ENCODE peak calls at places on chromosomes 1 and 21, in five cellular contexts. One of them, this sample, is unnamed.

GRCh38 chr1:198155253-198155652 is 1.5 kb upstream of the NEK7 start:
- DNase-seq in upper lobe of left lung: no peak
- DNase-seq in transverse colon: no peak
- DNase-seq in HL-60: no peak
- DNase-seq in stomach: no peak
- DNase-seq in this sample: no peak

GRCh38 chr1:241695454-241696171 is 43.5 kb downstream of the WDR64 start:
- DNase-seq in stomach: no peak
- DNase-seq in HL-60: no peak
- DNase-seq in transverse colon: no peak
- DNase-seq in upper lobe of left lung: no peak
- DNase-seq in this sample: no peak

GRCh38 chr21:25887646-25888321 is 153.0 kb downstream of the GABPA start:
- DNase-seq in transverse colon: peak; percentile 71
- DNase-seq in stomach: no peak
- DNase-seq in HL-60: no peak
- DNase-seq in upper lobe of left lung: no peak
- DNase-seq in this sample: no peak

GRCh38 chr1:166080277-166080964 is 86.4 kb downstream of the FAM78B start:
- DNase-seq in HL-60: no peak
- DNase-seq in upper lobe of left lung: no peak
- DNase-seq in stomach: no peak
- DNase-seq in transverse colon: no peak
- DNase-seq in this sample: no peak

GRCh38 chr1:92961131-92961895 is at the start of gene DIPK1A:
- DNase-seq in transverse colon: peak; percentile 82
- DNase-seq in stomach: peak; percentile 81
- DNase-seq in HL-60: peak; percentile 19
- DNase-seq in upper lobe of left lung: peak; percentile 74
- DNase-seq in this sample: peak; percentile 96

GRCh38 chr1:227756172-227756959 is 21.1 kb downstream of the SNAP47 start:
- DNase-seq in upper lobe of left lung: no peak
- DNase-seq in HL-60: no peak
- DNase-seq in transverse colon: peak; percentile 33
- DNase-seq in stomach: no peak
- DNase-seq in this sample: no peak

GRCh38 chr1:78177708-78178270 is 132.0 kb downstream of the GIPC2 start:
- DNase-seq in transverse colon: no peak
- DNase-seq in stomach: no peak
- DNase-seq in HL-60: no peak
- DNase-seq in upper lobe of left lung: no peak
- DNase-seq in this sample: no peak

GRCh38 chr1:114668784-114669561 is 876 bp downstream of the DENND2C start:
- DNase-seq in stomach: no peak
- DNase-seq in HL-60: no peak
- DNase-seq in transverse colon: no peak
- DNase-seq in upper lobe of left lung: no peak
- DNase-seq in this sample: no peak

GRCh38 chr1:82775402-82776000 is 974.8 kb downstream of the ADGRL2 start:
- DNase-seq in upper lobe of left lung: no peak
- DNase-seq in HL-60: no peak
- DNase-seq in transverse colon: peak; percentile 9
- DNase-seq in stomach: no peak
- DNase-seq in this sample: no peak

GRCh38 chr1:29835486-29836273 is 599.4 kb downstream of the PTPRU start:
- DNase-seq in HL-60: no peak
- DNase-seq in stomach: no peak
- DNase-seq in transverse colon: no peak
- DNase-seq in upper lobe of left lung: no peak
- DNase-seq in this sample: peak; percentile 51

GRCh38 chr1:118905671-118906070 is 82.5 kb downstream of the TBX15 start:
- DNase-seq in stomach: no peak
- DNase-seq in HL-60: no peak
- DNase-seq in transverse colon: no peak
- DNase-seq in upper lobe of left lung: no peak
- DNase-seq in this sample: no peak

GRCh38 chr1:86468501-86468977 is at the start of gene CLCA1:
- DNase-seq in upper lobe of left lung: no peak
- DNase-seq in HL-60: no peak
- DNase-seq in stomach: no peak
- DNase-seq in transverse colon: no peak
- DNase-seq in this sample: no peak

GRCh38 chr1:182984621-182985020 is 31.7 kb upstream of the SHCBP1L start:
- DNase-seq in upper lobe of left lung: no peak
- DNase-seq in stomach: no peak
- DNase-seq in HL-60: no peak
- DNase-seq in transverse colon: no peak
- DNase-seq in this sample: no peak

GRCh38 chr21:29208666-29209059 is 78.2 kb downstream of the MAP3K7CL start:
- DNase-seq in transverse colon: no peak
- DNase-seq in stomach: no peak
- DNase-seq in HL-60: no peak
- DNase-seq in upper lobe of left lung: no peak
- DNase-seq in this sample: no peak

GRCh38 chr1:54950361-54951163 is 29.9 kb upstream of the TMEM61 start:
- DNase-seq in upper lobe of left lung: peak; percentile 68
- DNase-seq in stomach: peak; percentile 83
- DNase-seq in HL-60: peak; percentile 70
- DNase-seq in transverse colon: peak; percentile 80
- DNase-seq in this sample: peak; percentile 76

GRCh38 chr1:220521755-220522154 is 6.2 kb upstream of the MARK1 start:
- DNase-seq in transverse colon: no peak
- DNase-seq in stomach: no peak
- DNase-seq in upper lobe of left lung: no peak
- DNase-seq in HL-60: no peak
- DNase-seq in this sample: no peak

GRCh38 chr1:154627247-154628121 is 19.5 kb upstream of the ADAR start:
- DNase-seq in transverse colon: peak; percentile 94
- DNase-seq in stomach: peak; percentile 92
- DNase-seq in upper lobe of left lung: peak; percentile 87
- DNase-seq in HL-60: peak; percentile 92
- DNase-seq in this sample: peak; percentile 94

GRCh38 chr1:215895893-215896292 is 328.8 kb downstream of the KCTD3 start:
- DNase-seq in upper lobe of left lung: no peak
- DNase-seq in HL-60: no peak
- DNase-seq in transverse colon: no peak
- DNase-seq in stomach: no peak
- DNase-seq in this sample: no peak

GRCh38 chr1:75615664-75616435 is 4.9 kb upstream of the SLC44A5 start:
- DNase-seq in upper lobe of left lung: no peak
- DNase-seq in transverse colon: peak; percentile 6
- DNase-seq in stomach: peak; percentile 28
- DNase-seq in HL-60: no peak
- DNase-seq in this sample: peak; percentile 79

GRCh38 chr1:41537788-41538351 is 53.4 kb upstream of the EDN2 start:
- DNase-seq in upper lobe of left lung: peak; percentile 50
- DNase-seq in transverse colon: peak; percentile 58
- DNase-seq in HL-60: no peak
- DNase-seq in stomach: peak; percentile 59
- DNase-seq in this sample: peak; percentile 53

GRCh38 chr1:73100216-73100615 is 817.9 kb upstream of the NEGR1 start:
- DNase-seq in upper lobe of left lung: no peak
- DNase-seq in stomach: no peak
- DNase-seq in HL-60: no peak
- DNase-seq in transverse colon: no peak
- DNase-seq in this sample: no peak

GRCh38 chr21:45551316-45551715 is 9.1 kb upstream of the SLC19A1 start:
- DNase-seq in stomach: no peak
- DNase-seq in transverse colon: no peak
- DNase-seq in HL-60: peak; percentile 47
- DNase-seq in upper lobe of left lung: peak; percentile 46
- DNase-seq in this sample: peak; percentile 53
- H3K27ac ChIP-seq in stomach: peak overlapping the region; percentile 84
- H3K27ac ChIP-seq in transverse colon: peak overlapping the region; percentile 50
- H3K27ac ChIP-seq in HL-60: peak overlapping the region; percentile 92
- H3K27ac ChIP-seq in upper lobe of left lung: peak overlapping the region; percentile 77
- H3K27ac ChIP-seq in this sample: peak overlapping the region; percentile 95

GRCh38 chr1:48262001-48262400 is 39.5 kb downstream of the SLC5A9 start:
- DNase-seq in stomach: no peak
- DNase-seq in HL-60: no peak
- DNase-seq in upper lobe of left lung: no peak
- DNase-seq in transverse colon: no peak
- DNase-seq in this sample: no peak
- TF ChIP-seq POLR2AphosphoS5 in stomach: no peak
- TF ChIP-seq POLR2AphosphoS5 in HL-60: no peak
- TF ChIP-seq POLR2AphosphoS5 in upper lobe of left lung: no peak
- TF ChIP-seq POLR2AphosphoS5 in transverse colon: no peak
- TF ChIP-seq POLR2AphosphoS5 in this sample: no peak

GRCh38 chr1:206929509-206929908 is 7.8 kb upstream of the FCMR start:
- DNase-seq in upper lobe of left lung: no peak
- DNase-seq in stomach: no peak
- DNase-seq in transverse colon: no peak
- DNase-seq in HL-60: no peak
- DNase-seq in this sample: no peak

GRCh38 chr1:206930210-206930798 is 8.6 kb upstream of the FCMR start:
- DNase-seq in upper lobe of left lung: peak; percentile 41
- DNase-seq in transverse colon: no peak
- DNase-seq in stomach: no peak
- DNase-seq in HL-60: no peak
- DNase-seq in this sample: peak; percentile 91

GRCh38 chr1:206932271-206932670 is 10.5 kb upstream of the FCMR start:
- DNase-seq in HL-60: no peak
- DNase-seq in transverse colon: no peak
- DNase-seq in stomach: no peak
- DNase-seq in upper lobe of left lung: no peak
- DNase-seq in this sample: no peak

GRCh38 chr1:206933333-206933945 is 11.7 kb upstream of the FCMR start:
- DNase-seq in upper lobe of left lung: peak; percentile 57
- DNase-seq in HL-60: peak; percentile 54
- DNase-seq in stomach: peak; percentile 57
- DNase-seq in transverse colon: peak; percentile 69
- DNase-seq in this sample: peak; percentile 92

GRCh38 chr1:206931709-206932108 is 10.0 kb upstream of the FCMR start:
- DNase-seq in HL-60: no peak
- DNase-seq in transverse colon: no peak
- DNase-seq in stomach: no peak
- DNase-seq in upper lobe of left lung: no peak
- DNase-seq in this sample: no peak
- TF ChIP-seq CTCF in HL-60: no peak
- TF ChIP-seq CTCF in transverse colon: no peak
- TF ChIP-seq CTCF in stomach: no peak
- TF ChIP-seq CTCF in upper lobe of left lung: no peak
- TF ChIP-seq CTCF in this sample: no peak

GRCh38 chr1:245552331-245552730 is 397.5 kb downstream of the KIF26B start:
- DNase-seq in upper lobe of left lung: no peak
- DNase-seq in stomach: no peak
- DNase-seq in transverse colon: no peak
- DNase-seq in HL-60: no peak
- DNase-seq in this sample: no peak
- H3K27ac ChIP-seq in upper lobe of left lung: no peak overlapping the region
- H3K27ac ChIP-seq in stomach: no peak overlapping the region
- H3K27ac ChIP-seq in transverse colon: no peak overlapping the region
- H3K27ac ChIP-seq in HL-60: no peak overlapping the region
- H3K27ac ChIP-seq in this sample: no peak overlapping the region

GRCh38 chr1:200892546-200892945 is 2.2 kb upstream of the INAVA start:
- DNase-seq in transverse colon: no peak
- DNase-seq in stomach: no peak
- DNase-seq in HL-60: no peak
- DNase-seq in upper lobe of left lung: no peak
- DNase-seq in this sample: peak; percentile 59

GRCh38 chr1:200890027-200890426 is 4.7 kb upstream of the INAVA start:
- DNase-seq in upper lobe of left lung: no peak
- DNase-seq in transverse colon: no peak
- DNase-seq in HL-60: no peak
- DNase-seq in stomach: no peak
- DNase-seq in this sample: peak; percentile 61

GRCh38 chr1:200891774-200892157 is 2.9 kb upstream of the INAVA start:
- DNase-seq in transverse colon: peak; percentile 52
- DNase-seq in stomach: no peak
- DNase-seq in HL-60: no peak
- DNase-seq in upper lobe of left lung: no peak
- DNase-seq in this sample: peak; percentile 53

GRCh38 chr1:200889571-200889970 is 5.1 kb upstream of the INAVA start:
- DNase-seq in transverse colon: no peak
- DNase-seq in HL-60: no peak
- DNase-seq in upper lobe of left lung: no peak
- DNase-seq in stomach: no peak
- DNase-seq in this sample: no peak

DNA sequence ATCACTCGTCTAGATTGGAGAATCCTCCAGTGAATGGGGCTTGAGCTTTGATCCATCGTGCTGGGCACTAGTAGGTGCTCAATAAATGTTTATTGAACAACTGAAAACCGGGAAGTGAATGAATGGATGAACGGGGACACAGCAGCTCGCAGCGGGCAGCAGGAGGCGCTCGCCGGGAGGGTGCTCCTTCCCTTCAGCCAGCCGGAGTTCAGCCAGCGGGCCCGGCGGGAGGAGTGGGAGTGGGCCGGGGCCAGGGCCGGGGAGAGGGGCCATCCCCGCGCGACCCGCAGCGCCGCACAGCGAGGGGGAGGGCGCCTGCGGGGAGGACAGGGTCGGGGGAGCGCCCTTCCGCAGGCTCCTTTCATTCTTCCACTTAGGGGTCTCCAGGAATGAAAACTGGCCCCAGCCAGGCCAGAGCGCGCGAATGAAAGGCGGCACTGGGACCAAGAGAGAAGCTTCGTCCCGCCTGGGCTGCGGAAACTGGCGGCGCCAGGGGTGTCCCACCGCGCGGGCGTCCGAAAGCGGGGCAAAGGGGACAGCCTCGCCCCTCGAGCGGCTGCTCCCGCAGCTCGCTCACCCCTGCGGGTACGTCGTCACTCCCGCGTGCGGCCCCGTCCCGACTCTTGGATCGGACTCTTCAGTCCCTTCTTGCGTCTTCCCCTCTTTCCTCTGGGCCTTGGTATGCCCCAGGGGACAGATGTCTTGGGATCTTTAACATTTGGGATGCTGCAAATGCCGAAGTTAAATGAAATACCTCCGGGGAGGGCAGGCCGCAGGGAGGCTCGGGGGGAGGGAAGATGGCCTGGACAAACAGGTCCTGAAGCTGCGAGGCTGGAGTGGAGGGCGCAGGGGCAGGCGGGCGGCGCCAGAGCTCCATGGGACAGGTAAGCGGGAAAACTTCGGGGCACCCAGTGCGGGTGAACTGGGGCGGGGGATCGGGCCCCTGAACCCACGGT is 3.6 kb upstream of the INAVA start:
- DNase-seq in transverse colon: peak; percentile 68
- DNase-seq in stomach: no peak
- DNase-seq in HL-60: peak; percentile 60
- DNase-seq in upper lobe of left lung: no peak
- DNase-seq in this sample: peak; percentile 85
- TF ChIP-seq POLR2AphosphoS5 in transverse colon: no peak
- TF ChIP-seq POLR2AphosphoS5 in stomach: no peak
- TF ChIP-seq POLR2AphosphoS5 in HL-60: no peak
- TF ChIP-seq POLR2AphosphoS5 in upper lobe of left lung: no peak
- TF ChIP-seq POLR2AphosphoS5 in this sample: peak; percentile 48

DNA sequence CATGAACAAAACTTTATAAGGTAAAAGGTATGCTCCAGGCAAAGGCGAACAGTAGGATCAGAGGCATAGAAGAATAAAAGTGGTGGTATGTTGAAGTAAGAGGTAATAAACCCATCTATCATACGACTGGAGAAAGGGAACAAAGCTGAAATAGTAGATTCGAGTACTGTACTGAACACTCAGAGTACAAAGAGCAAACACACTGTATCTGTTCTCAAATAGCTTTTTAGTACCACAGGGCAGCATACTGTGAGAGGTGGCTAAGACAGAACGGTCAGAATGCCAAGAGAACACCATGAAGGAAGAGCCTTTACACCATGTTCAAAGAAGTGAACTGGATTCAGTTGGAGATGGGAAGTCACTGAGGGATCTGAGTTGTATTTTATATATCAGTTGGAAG is 83.2 kb downstream of the EPS15 start:
- DNase-seq in stomach: no peak
- DNase-seq in HL-60: no peak
- DNase-seq in transverse colon: no peak
- DNase-seq in upper lobe of left lung: no peak
- DNase-seq in this sample: no peak
- TF ChIP-seq CTCF in stomach: no peak
- TF ChIP-seq CTCF in HL-60: no peak
- TF ChIP-seq CTCF in transverse colon: no peak
- TF ChIP-seq CTCF in upper lobe of left lung: no peak
- TF ChIP-seq CTCF in this sample: no peak

This sample was measured in spleen.